ENCODE peak calls at places on chromosomes 1 and 21, in seven cellular contexts. M, I, Q, S, T, C and A are unnamed samples.

GRCh38 chr1:226862900-226863299 is 7.5 kb upstream of the PSEN2 start:
- DNase-seq in Q (no peak), M (no peak), T (no peak), S (peak), I (no peak), C (peak), A (peak)

GRCh38 chr1:150553392-150554085 is 4.3 kb downstream of the ADAMTSL4 start:
- DNase-seq in Q (no peak), I (no peak), T (no peak), S (no peak), M (no peak), C (no peak), A (no peak)

GRCh38 chr1:119743776-119744597 is 24.7 kb downstream of the HMGCS2 start:
- DNase-seq in M (peak), I (peak), T (peak), C (peak), Q (peak), S (peak), A (peak)

GRCh38 chr1:177228721-177229088 is 57.9 kb downstream of the BRINP2 start:
- DNase-seq in Q (no peak), I (no peak), T (no peak), C (no peak), M (no peak), S (peak), A (no peak)

GRCh38 chr1:30895942-30896660 is 12.5 kb downstream of the SDC3 start:
- DNase-seq in T (no peak), C (no peak), I (no peak), Q (no peak), M (no peak), S (peak), A (no peak)

GRCh38 chr1:212433577-212434462 is 1.1 kb downstream of the NENF start:
- DNase-seq in T (no peak), I (no peak), C (no peak), S (no peak), M (no peak), Q (no peak), A (no peak)

GRCh38 chr21:39316062-39316461 is 2.6 kb upstream of the BRWD1 start:
- DNase-seq in I (no peak), Q (no peak), S (no peak), C (peak), M (no peak), T (no peak), A (no peak)

GRCh38 chr1:117886101-117886795 is 43.2 kb downstream of the GDAP2 start:
- DNase-seq in C (peak), T (no peak), I (no peak), Q (no peak), S (peak), M (no peak), A (no peak)

GRCh38 chr1:174789399-174789798 is 210.3 kb upstream of the CACYBP start:
- DNase-seq in M (no peak), S (peak), T (no peak), C (peak), Q (no peak), I (no peak), A (no peak)

GRCh38 chr1:154607084-154607747 is 770 bp downstream of the ADAR start:
- DNase-seq in M (no peak), T (no peak), Q (no peak), I (no peak), C (peak), S (peak), A (peak)

GRCh38 chr1:180123463-180123936 is 31.2 kb upstream of the QSOX1 start:
- DNase-seq in C (no peak), Q (no peak), T (no peak), I (peak), S (peak), M (no peak), A (no peak)

GRCh38 chr1:109827466-109827865 is 63.7 kb upstream of the EPS8L3 start:
- DNase-seq in T (no peak), M (no peak), S (no peak), I (no peak), Q (no peak), C (no peak), A (no peak)

GRCh38 chr1:152251391-152251790 is 27.4 kb upstream of the HRNR start:
- DNase-seq in C (no peak), M (no peak), S (no peak), I (no peak), Q (no peak), T (no peak), A (no peak)

GRCh38 chr1:202251424-202252256 is 58.0 kb downstream of the LGR6 start:
- DNase-seq in M (no peak), I (no peak), Q (no peak), T (no peak), C (no peak), S (no peak), A (no peak)

GRCh38 chr1:75503221-75503974 is 107.5 kb downstream of the SLC44A5 start:
- DNase-seq in M (no peak), C (peak), Q (no peak), S (no peak), T (no peak), I (no peak), A (no peak)

GRCh38 chr1:43981135-43981491 is 2.1 kb downstream of the B4GALT2 start:
- DNase-seq in M (no peak), T (no peak), I (no peak), C (no peak), Q (no peak), S (no peak), A (peak)

GRCh38 chr21:38352536-38353219 is 95.9 kb downstream of the KCNJ15 start:
- DNase-seq in I (peak), T (peak), S (peak), M (peak), C (peak), Q (peak), A (peak)

GRCh38 chr1:67748630-67749029 is 63.6 kb downstream of the GADD45A start:
- DNase-seq in C (no peak), M (no peak), I (no peak), S (peak), Q (no peak), T (no peak), A (peak)